ENCODE peak calls at places on chromosome 1, in seven cellular contexts. P, O, L, J, A, Q and X are unnamed samples.

GRCh38 chr1:51189421-51190073 is 46.5 kb upstream of the RNF11 start:
- DNase-seq in A (peak; percentile 50), Q (peak; percentile 45), O (peak; percentile 47), L (peak; percentile 59), P (no peak), J (peak; percentile 66), X (no peak)

GRCh38 chr1:20058531-20058930 is 11.5 kb upstream of the PLA2G5 start:
- DNase-seq in A (peak; percentile 58), Q (peak; percentile 36), P (no peak), O (no peak), J (no peak), L (no peak), X (no peak)

GRCh38 chr1:220432408-220432807 is 95.5 kb upstream of the MARK1 start:
- DNase-seq in A (no peak), P (no peak), J (no peak), L (no peak), O (no peak), Q (no peak), X (no peak)

GRCh38 chr1:43354936-43355335 is 3.8 kb upstream of the CDC20 start:
- DNase-seq in Q (no peak), J (no peak), A (no peak), P (no peak), L (no peak), O (no peak), X (no peak)

GRCh38 chr1:89042491-89042890 is 19.8 kb upstream of the GBP3 start:
- DNase-seq in A (no peak), P (no peak), L (no peak), J (no peak), Q (no peak), O (no peak), X (no peak)

GRCh38 chr1:153816283-153816904 is 41.2 kb downstream of the SLC27A3 start:
- DNase-seq in A (no peak), Q (no peak), P (no peak), O (no peak), L (no peak), J (no peak), X (peak; percentile 39)

GRCh38 chr1:101507547-101507971 is 270.7 kb downstream of the S1PR1 start:
- DNase-seq in J (no peak), L (no peak), P (no peak), A (no peak), Q (no peak), O (no peak), X (no peak)

GRCh38 chr1:214808845-214809460 is 206.0 kb downstream of the CENPF start:
- DNase-seq in A (no peak), P (no peak), Q (peak; percentile 26), L (no peak), J (peak; percentile 25), O (no peak), X (no peak)

GRCh38 chr1:18575620-18576019 is 55.0 kb upstream of the PAX7 start:
- DNase-seq in O (peak; percentile 90), A (no peak), Q (no peak), P (no peak), L (peak; percentile 80), J (peak; percentile 18), X (no peak)

GRCh38 chr1:242449211-242449610 is 75.3 kb downstream of the PLD5 start:
- DNase-seq in A (no peak), L (peak; percentile 46), J (no peak), P (no peak), Q (no peak), O (no peak), X (no peak)

GRCh38 chr1:171251741-171252300 is 3.5 kb downstream of the FMO1 start:
- DNase-seq in L (peak; percentile 31), J (peak; percentile 30), P (peak; percentile 48), A (no peak), Q (no peak), O (peak; percentile 67), X (no peak)
- TF ChIP-seq CTCF in L (peak; percentile 67), J (peak; percentile 65), P (peak; percentile 36), A (peak; percentile 77), Q (peak; percentile 69), O (peak; percentile 64), X (peak; percentile 43)

DNA sequence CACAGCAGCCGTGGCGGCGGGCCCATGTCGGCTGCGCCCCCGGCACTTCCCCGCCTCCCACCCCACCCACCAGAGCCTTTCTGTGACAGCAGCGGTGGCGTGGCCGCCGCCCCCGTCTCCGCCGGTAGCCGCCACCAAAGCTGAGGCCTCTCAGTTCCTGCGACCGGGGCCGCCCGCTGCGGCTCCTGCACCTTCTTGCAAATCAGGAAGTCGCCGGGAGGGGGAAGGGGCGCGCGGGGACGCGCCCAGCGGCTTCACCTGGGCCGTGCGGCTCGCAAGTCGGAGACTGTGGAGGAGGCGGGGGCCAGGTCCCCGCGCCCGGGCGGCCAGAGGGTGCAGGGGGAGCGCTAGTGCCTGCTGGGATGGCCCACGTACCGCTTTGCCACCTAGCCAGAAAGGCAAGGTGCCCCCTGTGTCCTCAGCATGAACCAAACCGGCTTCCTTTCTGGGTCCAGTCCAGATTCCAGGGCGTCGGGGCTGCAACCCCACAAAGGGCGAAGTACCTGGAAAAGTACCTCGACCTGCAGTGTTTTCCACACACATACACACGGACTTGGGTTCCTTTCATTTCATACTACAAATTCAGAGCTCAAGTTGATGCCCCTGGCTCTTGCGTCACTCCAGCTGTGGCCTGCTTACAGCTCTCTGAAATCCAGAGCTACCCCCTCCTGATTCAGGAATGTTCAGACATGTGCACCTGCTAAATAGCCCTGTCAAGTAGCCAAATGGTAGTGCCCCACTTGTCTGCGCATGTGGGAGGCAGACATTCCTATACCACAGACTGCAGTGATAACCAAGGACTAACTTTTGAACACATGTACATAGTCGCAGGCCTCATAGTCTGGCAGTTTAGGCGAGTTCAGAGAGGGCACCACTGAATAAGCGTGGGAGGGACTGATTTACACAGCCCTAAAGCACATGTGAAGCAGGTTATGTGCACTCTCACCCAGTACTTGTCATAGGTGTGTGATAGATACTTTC is at the start of gene DENND1B:
- DNase-seq in A (no peak), L (peak; percentile 70), P (peak; percentile 95), J (peak; percentile 52), Q (no peak), O (peak; percentile 82), X (peak; percentile 68)
- TF ChIP-seq CTCF in A (no peak), L (no peak), P (peak; percentile 12), J (no peak), Q (no peak), O (no peak), X (peak; percentile 16)

DNA sequence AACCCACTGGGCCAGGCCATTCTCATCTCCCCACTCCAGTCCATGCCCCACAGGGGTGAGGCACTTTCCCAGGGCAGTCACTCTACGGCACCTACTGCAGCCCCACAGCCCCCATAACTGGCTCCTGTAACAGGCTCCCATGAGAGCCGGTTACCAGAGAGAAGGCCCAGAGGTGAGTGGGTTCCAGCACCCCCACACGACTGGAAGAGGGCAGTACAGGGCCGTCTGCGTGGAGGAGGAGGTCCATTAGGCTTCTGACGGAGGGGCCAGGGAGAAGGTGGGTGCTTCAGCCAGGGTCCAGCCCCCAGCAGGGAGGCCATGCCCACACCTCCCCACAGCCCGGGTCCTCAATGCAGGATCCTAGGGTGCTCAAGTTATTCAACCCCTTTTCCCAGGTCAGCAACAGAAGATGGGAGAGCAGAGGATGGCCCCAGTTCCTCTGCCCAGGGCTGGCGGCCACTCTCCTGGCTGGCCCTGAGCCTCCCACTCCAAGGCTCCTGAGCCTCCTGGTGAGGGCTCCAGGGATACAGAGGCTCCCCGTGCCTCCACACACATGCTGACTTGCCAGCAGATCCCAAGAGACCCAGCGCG is 1.6 kb downstream of the ACAP3 start:
- DNase-seq in P (no peak), A (no peak), J (no peak), Q (no peak), L (peak; percentile 52), O (no peak), X (no peak)
- TF ChIP-seq CTCF in P (no peak), A (peak; percentile 32), J (peak; percentile 10), Q (peak; percentile 17), L (peak; percentile 25), O (no peak), X (no peak)

GRCh38 chr1:216596298-216596947 is 126.8 kb downstream of the ESRRG start:
- DNase-seq in Q (no peak), A (peak; percentile 23), O (no peak), J (no peak), L (peak; percentile 56), P (no peak), X (no peak)
- TF ChIP-seq CTCF in Q (no peak), A (no peak), O (no peak), J (no peak), L (no peak), P (no peak), X (no peak)

DNA sequence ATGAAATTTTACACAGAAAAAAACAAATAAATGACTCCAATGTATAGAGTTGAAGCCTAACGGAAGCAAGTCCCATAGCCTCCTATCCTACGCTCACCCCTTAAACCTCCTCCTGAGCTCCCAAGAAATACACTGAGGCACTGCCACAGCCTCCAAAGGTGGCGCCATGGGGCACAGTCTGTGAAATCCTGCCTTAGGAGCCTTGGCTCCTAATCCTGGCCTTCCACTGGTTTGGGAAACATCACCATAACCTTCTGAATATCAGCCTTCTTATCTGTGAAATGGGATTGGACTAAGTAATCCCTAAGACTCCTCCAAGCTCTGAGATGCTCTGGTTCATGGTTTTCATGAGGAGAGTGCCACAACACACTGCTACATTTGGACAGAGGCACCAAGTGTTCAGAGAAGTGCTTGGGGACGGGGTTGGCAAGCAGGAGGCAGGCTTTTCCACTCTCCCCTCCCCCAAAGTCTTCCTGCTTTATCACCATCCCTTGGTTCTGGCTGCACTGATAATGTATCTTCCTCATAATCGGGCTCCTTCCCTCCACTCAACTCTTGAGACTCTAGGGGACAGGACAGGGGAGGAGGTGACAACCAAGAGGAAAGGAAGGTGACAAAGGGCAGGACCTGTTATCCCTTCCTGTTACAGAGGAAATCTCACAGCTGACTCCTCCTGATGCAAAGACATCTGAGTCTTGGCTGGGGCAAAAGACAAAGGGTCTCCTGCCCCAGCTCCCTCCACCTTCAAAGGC is 2.7 kb downstream of the SLAMF7 start:
- DNase-seq in J (no peak), A (no peak), P (no peak), O (no peak), L (no peak), Q (no peak), X (no peak)
- TF ChIP-seq CTCF in J (no peak), A (no peak), P (no peak), O (no peak), L (no peak), Q (no peak), X (no peak)